ENCODE peak calls at places on chromosomes 12 and 14, in eight cellular contexts. B, M, P, J, U, R, C and K are unnamed samples.

GRCh38 chr12:117147639-117148038 is 42.6 kb downstream of the FBXO21 start:
- DNase-seq in U (no peak), R (no peak), M (no peak), B (no peak), J (no peak), C (no peak), P (no peak), K (no peak)

GRCh38 chr12:57844725-57845477 is 1.6 kb downstream of the CTDSP2 start:
- DNase-seq in C (peak), B (peak), M (peak), U (peak), J (peak), R (no peak), P (peak), K (peak)

GRCh38 chr12:47244730-47245285 is 165.0 kb upstream of the AMIGO2 start:
- DNase-seq in R (no peak), U (no peak), J (no peak), M (no peak), C (no peak), P (no peak), B (no peak), K (no peak)

GRCh38 chr12:113293100-113293499 is 41.8 kb downstream of the SLC8B1 start:
- DNase-seq in R (no peak), C (no peak), U (no peak), B (no peak), M (no peak), P (no peak), J (no peak), K (no peak)

GRCh38 chr14:90438841-90439240 is 42.0 kb downstream of the CALM1 start:
- DNase-seq in R (no peak), C (no peak), B (no peak), P (no peak), J (no peak), M (no peak), U (no peak), K (no peak)

GRCh38 chr12:130947028-130947427 is 6.7 kb upstream of the ADGRD1 start:
- DNase-seq in U (no peak), J (no peak), R (no peak), C (no peak), P (no peak), B (no peak), M (no peak), K (no peak)

GRCh38 chr12:121580959-121581680 is at the start of gene KDM2B:
- DNase-seq in C (peak), B (peak), J (peak), P (peak), U (peak), R (peak), M (no peak), K (peak)

GRCh38 chr14:105806568-105806967 is 280.2 kb downstream of the TMEM121 start:
- DNase-seq in C (no peak), M (no peak), R (no peak), U (no peak), J (no peak), B (no peak), P (no peak), K (no peak)

GRCh38 chr14:73602994-73603393 is 9.3 kb upstream of the ACOT6 start:
- DNase-seq in U (no peak), B (no peak), M (no peak), P (no peak), J (no peak), R (no peak), C (no peak), K (no peak)

GRCh38 chr12:46233985-46234384 is 34.9 kb downstream of the SLC38A1 start:
- DNase-seq in M (no peak), B (no peak), J (no peak), U (no peak), P (no peak), C (no peak), R (no peak), K (no peak)

GRCh38 chr12:69688021-69688420 is 11.1 kb downstream of the BEST3 start:
- DNase-seq in B (peak), U (no peak), C (no peak), P (no peak), M (no peak), R (peak), J (no peak), K (no peak)

GRCh38 chr12:125164541-125164940 is 99.3 kb downstream of the AACS start:
- DNase-seq in B (no peak), U (no peak), R (no peak), J (no peak), P (no peak), C (no peak), M (no peak), K (no peak)

GRCh38 chr12:44654641-44655625 is 221.2 kb downstream of the NELL2 start:
- DNase-seq in J (no peak), M (no peak), P (no peak), C (no peak), B (no peak), U (no peak), R (no peak), K (no peak)

GRCh38 chr14:52327374-52328226 is 13.5 kb downstream of the PTGER2 start:
- DNase-seq in R (no peak), C (no peak), U (no peak), M (no peak), J (no peak), P (no peak), B (no peak), K (peak)

DNA sequence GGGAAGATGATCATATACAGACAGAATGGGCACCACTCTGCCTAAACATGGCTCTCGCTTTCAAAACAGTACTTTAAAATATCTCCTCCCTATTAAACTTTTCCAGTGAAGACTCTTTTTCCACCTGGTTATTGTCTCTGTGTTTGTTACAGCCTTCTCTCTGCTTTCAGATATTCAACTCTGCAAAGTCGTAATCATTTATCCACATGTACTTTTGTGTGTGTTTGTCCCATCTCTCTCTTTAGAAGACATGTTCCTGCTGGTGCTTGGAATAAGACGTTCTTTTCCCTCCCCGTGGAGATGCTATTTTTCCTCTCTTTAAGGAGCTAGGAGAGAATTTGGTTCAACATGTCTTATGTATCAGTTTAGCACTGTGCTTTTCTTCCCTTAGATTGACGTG is 45.1 kb downstream of the ETV6 start:
- DNase-seq in P (no peak), M (no peak), C (no peak), J (no peak), U (no peak), R (no peak), B (no peak), K (no peak)
- TF ChIP-seq CTCF in P (no peak), M (no peak), C (no peak), J (no peak), U (no peak), R (no peak), B (no peak), K (no peak)

GRCh38 chr14:72318648-72319047 is 386.4 kb downstream of the RGS6 start:
- DNase-seq in J (no peak), B (no peak), M (no peak), R (no peak), U (no peak), C (no peak), P (no peak), K (no peak)
- TF ChIP-seq CTCF in J (no peak), B (no peak), M (no peak), R (no peak), U (no peak), C (no peak), P (no peak), K (no peak)

DNA sequence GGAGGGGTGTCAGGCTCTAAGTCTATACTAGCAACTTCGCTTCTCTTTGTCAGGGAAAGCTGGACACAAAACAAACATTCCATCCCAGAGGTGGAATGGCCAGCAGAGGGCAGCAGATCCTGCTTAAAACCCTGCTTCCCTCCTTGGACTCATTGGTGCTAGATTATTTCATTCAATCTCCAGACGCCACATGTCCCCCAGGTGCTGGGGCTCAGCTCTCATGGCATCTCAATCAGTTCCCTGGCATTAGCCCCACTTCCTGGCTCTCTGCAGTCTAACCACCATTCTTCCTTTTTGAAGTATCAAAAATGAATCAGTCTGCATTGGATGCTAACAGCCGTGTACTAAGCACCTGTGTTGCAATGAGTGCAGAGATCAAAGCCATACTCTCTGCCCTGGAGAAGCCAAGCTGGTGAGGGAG is 8.1 kb upstream of the PPP1R1A start:
- DNase-seq in B (peak), P (peak), M (no peak), U (peak), J (no peak), R (peak), C (peak), K (peak)
- TF ChIP-seq CTCF in B (peak), P (peak), M (peak), U (peak), J (peak), R (peak), C (peak), K (peak)

DNA sequence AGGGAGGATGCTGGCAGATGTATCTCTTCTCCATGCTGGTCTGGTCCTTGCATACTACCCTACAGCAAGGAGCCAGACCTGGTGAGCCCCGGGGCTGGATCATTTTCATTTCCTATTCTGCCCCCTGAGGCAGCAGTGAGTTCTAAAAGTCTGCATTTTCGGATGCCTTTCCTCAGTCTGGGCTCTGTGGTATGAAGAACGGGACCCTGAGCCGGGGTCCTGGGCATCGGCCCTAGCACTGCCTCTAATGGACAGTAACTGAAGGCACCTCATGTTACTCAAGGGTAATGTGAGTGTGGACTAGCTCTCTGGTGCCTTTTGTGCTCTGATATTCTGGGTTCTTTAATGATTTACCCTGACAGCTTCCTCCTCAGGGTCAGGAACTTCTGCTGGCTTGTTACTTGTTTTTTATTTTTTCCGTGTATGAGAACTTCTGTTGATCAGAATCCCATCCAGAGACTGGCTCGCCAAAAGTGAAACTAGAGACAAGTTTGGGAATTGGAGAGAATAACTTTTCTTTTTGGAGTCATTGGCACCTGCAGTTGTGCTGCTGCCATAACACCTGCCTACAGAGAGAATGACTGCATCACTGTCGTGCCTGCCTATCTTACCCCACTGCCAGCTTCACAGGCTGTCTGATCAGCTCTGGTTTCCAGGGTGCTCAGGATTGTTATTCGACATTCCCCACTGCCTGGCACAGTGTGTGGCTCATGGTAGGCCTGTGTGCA is 62.3 kb downstream of the SUSD6 start:
- DNase-seq in U (no peak), R (peak), P (no peak), M (no peak), C (no peak), J (no peak), B (no peak), K (no peak)
- TF ChIP-seq CTCF in U (no peak), R (no peak), P (no peak), M (no peak), C (no peak), J (no peak), B (no peak), K (no peak)

GRCh38 chr14:58109761-58110160 is 42.3 kb downstream of the ARMH4 start:
- DNase-seq in M (no peak), R (no peak), J (no peak), B (no peak), U (no peak), P (no peak), C (no peak), K (no peak)

GRCh38 chr14:58106446-58106845 is 45.6 kb downstream of the ARMH4 start:
- DNase-seq in P (no peak), R (no peak), C (no peak), J (no peak), U (no peak), M (no peak), B (no peak), K (no peak)

GRCh38 chr14:58107041-58107440 is 45.0 kb downstream of the ARMH4 start:
- DNase-seq in U (no peak), J (no peak), C (no peak), P (no peak), B (no peak), M (no peak), R (no peak), K (no peak)

GRCh38 chr14:58108717-58109116 is 43.3 kb downstream of the ARMH4 start:
- DNase-seq in P (no peak), B (no peak), C (no peak), U (no peak), M (no peak), J (no peak), R (no peak), K (no peak)

GRCh38 chr14:58107947-58108552 is 44.0 kb downstream of the ARMH4 start:
- DNase-seq in P (no peak), J (peak), B (peak), M (no peak), R (peak), U (peak), C (no peak), K (peak)
- TF ChIP-seq CTCF in P (peak), J (peak), B (peak), M (peak), R (peak), U (peak), C (peak), K (peak)

GRCh38 chr12:115467531-115467930 is 783.6 kb upstream of the TBX3 start:
- DNase-seq in U (no peak), P (no peak), J (no peak), R (no peak), B (peak), C (no peak), M (no peak), K (peak)

GRCh38 chr12:115470977-115471376 is 787.0 kb upstream of the TBX3 start:
- DNase-seq in C (no peak), R (no peak), J (no peak), B (no peak), P (no peak), U (no peak), M (no peak), K (no peak)

GRCh38 chr12:115470526-115470925 is 786.6 kb upstream of the TBX3 start:
- DNase-seq in U (peak), P (no peak), M (no peak), J (no peak), C (no peak), B (no peak), R (no peak), K (no peak)

GRCh38 chr12:115466076-115466475 is 782.1 kb upstream of the TBX3 start:
- DNase-seq in R (no peak), B (peak), P (no peak), C (no peak), U (no peak), M (no peak), J (no peak), K (no peak)

GRCh38 chr12:115468087-115468510 is 784.1 kb upstream of the TBX3 start:
- DNase-seq in U (peak), B (peak), J (no peak), R (no peak), P (no peak), C (peak), M (no peak), K (peak)
- TF ChIP-seq CTCF in U (peak), B (peak), J (no peak), R (no peak), P (peak), C (peak), M (no peak), K (peak)